ENCODE peak calls at places on chromosomes 16 and 17, in ten cellular contexts. One of them, this sample, is unnamed.

GRCh38 chr16:11165894-11166665 is 89.9 kb downstream of the SOCS1 start:
- DNase-seq in activated naive CD4-positive, alpha-beta T cell treated with anti-CD3 and anti-CD28 coated beads, Interleukin-2, amount 50 U/mL, for 16 hours: no peak
- DNase-seq in T-helper 22 cell: no peak
- DNase-seq in esophagus squamous epithelium: no peak
- DNase-seq in naive thymus-derived CD8-positive, alpha-beta T cell: no peak
- DNase-seq in GM18507: no peak
- DNase-seq in NCI-H1436: no peak
- DNase-seq in stimulated activated CD4-positive, alpha-beta T cell treated with anti-CD3 and anti-CD28 coated beads, Interleukin-15, amount 100 ng/mL, for 1 hour: no peak
- DNase-seq in activated CD8-positive, alpha-beta T cell treated with anti-CD3 and anti-CD28 coated beads for 36 hours: no peak
- DNase-seq in SW480: no peak
- DNase-seq in this sample: no peak

GRCh38 chr17:12765544-12765943 is 23.8 kb upstream of the ARHGAP44 start:
- DNase-seq in activated naive CD4-positive, alpha-beta T cell treated with anti-CD3 and anti-CD28 coated beads, Interleukin-2, amount 50 U/mL, for 16 hours: no peak
- DNase-seq in T-helper 22 cell: no peak
- DNase-seq in esophagus squamous epithelium: no peak
- DNase-seq in naive thymus-derived CD8-positive, alpha-beta T cell: no peak
- DNase-seq in GM18507: no peak
- DNase-seq in NCI-H1436: no peak
- DNase-seq in stimulated activated CD4-positive, alpha-beta T cell treated with anti-CD3 and anti-CD28 coated beads, Interleukin-15, amount 100 ng/mL, for 1 hour: no peak
- DNase-seq in activated CD8-positive, alpha-beta T cell treated with anti-CD3 and anti-CD28 coated beads for 36 hours: no peak
- DNase-seq in SW480: peak
- DNase-seq in this sample: no peak

GRCh38 chr17:32335647-32336046 is 6.3 kb downstream of the C17orf75 start:
- DNase-seq in activated naive CD4-positive, alpha-beta T cell treated with anti-CD3 and anti-CD28 coated beads, Interleukin-2, amount 50 U/mL, for 16 hours: no peak
- DNase-seq in T-helper 22 cell: no peak
- DNase-seq in esophagus squamous epithelium: no peak
- DNase-seq in naive thymus-derived CD8-positive, alpha-beta T cell: no peak
- DNase-seq in GM18507: no peak
- DNase-seq in NCI-H1436: no peak
- DNase-seq in stimulated activated CD4-positive, alpha-beta T cell treated with anti-CD3 and anti-CD28 coated beads, Interleukin-15, amount 100 ng/mL, for 1 hour: no peak
- DNase-seq in activated CD8-positive, alpha-beta T cell treated with anti-CD3 and anti-CD28 coated beads for 36 hours: no peak
- DNase-seq in SW480: no peak
- DNase-seq in this sample: no peak

GRCh38 chr17:59347975-59348391 is 16.5 kb downstream of the YPEL2 start:
- DNase-seq in activated naive CD4-positive, alpha-beta T cell treated with anti-CD3 and anti-CD28 coated beads, Interleukin-2, amount 50 U/mL, for 16 hours: no peak
- DNase-seq in T-helper 22 cell: no peak
- DNase-seq in esophagus squamous epithelium: no peak
- DNase-seq in naive thymus-derived CD8-positive, alpha-beta T cell: no peak
- DNase-seq in GM18507: no peak
- DNase-seq in NCI-H1436: no peak
- DNase-seq in stimulated activated CD4-positive, alpha-beta T cell treated with anti-CD3 and anti-CD28 coated beads, Interleukin-15, amount 100 ng/mL, for 1 hour: no peak
- DNase-seq in activated CD8-positive, alpha-beta T cell treated with anti-CD3 and anti-CD28 coated beads for 36 hours: no peak
- DNase-seq in SW480: no peak
- DNase-seq in this sample: no peak

GRCh38 chr16:70740919-70741778 is 55.3 kb upstream of the MTSS2 start:
- DNase-seq in activated naive CD4-positive, alpha-beta T cell treated with anti-CD3 and anti-CD28 coated beads, Interleukin-2, amount 50 U/mL, for 16 hours: no peak
- DNase-seq in T-helper 22 cell: no peak
- DNase-seq in esophagus squamous epithelium: no peak
- DNase-seq in naive thymus-derived CD8-positive, alpha-beta T cell: peak
- DNase-seq in GM18507: no peak
- DNase-seq in NCI-H1436: no peak
- DNase-seq in stimulated activated CD4-positive, alpha-beta T cell treated with anti-CD3 and anti-CD28 coated beads, Interleukin-15, amount 100 ng/mL, for 1 hour: no peak
- DNase-seq in activated CD8-positive, alpha-beta T cell treated with anti-CD3 and anti-CD28 coated beads for 36 hours: peak
- DNase-seq in SW480: peak
- DNase-seq in this sample: no peak

GRCh38 chr17:10061131-10061581 is 137.2 kb downstream of the GAS7 start:
- DNase-seq in activated naive CD4-positive, alpha-beta T cell treated with anti-CD3 and anti-CD28 coated beads, Interleukin-2, amount 50 U/mL, for 16 hours: no peak
- DNase-seq in T-helper 22 cell: no peak
- DNase-seq in esophagus squamous epithelium: no peak
- DNase-seq in naive thymus-derived CD8-positive, alpha-beta T cell: no peak
- DNase-seq in GM18507: no peak
- DNase-seq in NCI-H1436: no peak
- DNase-seq in stimulated activated CD4-positive, alpha-beta T cell treated with anti-CD3 and anti-CD28 coated beads, Interleukin-15, amount 100 ng/mL, for 1 hour: no peak
- DNase-seq in activated CD8-positive, alpha-beta T cell treated with anti-CD3 and anti-CD28 coated beads for 36 hours: no peak
- DNase-seq in SW480: no peak
- DNase-seq in this sample: no peak

GRCh38 chr17:14165672-14166071 is 71.0 kb downstream of the CDRT15 start:
- DNase-seq in activated naive CD4-positive, alpha-beta T cell treated with anti-CD3 and anti-CD28 coated beads, Interleukin-2, amount 50 U/mL, for 16 hours: no peak
- DNase-seq in T-helper 22 cell: no peak
- DNase-seq in esophagus squamous epithelium: no peak
- DNase-seq in naive thymus-derived CD8-positive, alpha-beta T cell: no peak
- DNase-seq in GM18507: no peak
- DNase-seq in NCI-H1436: no peak
- DNase-seq in stimulated activated CD4-positive, alpha-beta T cell treated with anti-CD3 and anti-CD28 coated beads, Interleukin-15, amount 100 ng/mL, for 1 hour: no peak
- DNase-seq in activated CD8-positive, alpha-beta T cell treated with anti-CD3 and anti-CD28 coated beads for 36 hours: no peak
- DNase-seq in SW480: no peak
- DNase-seq in this sample: no peak

GRCh38 chr16:30699615-30700099 is 686 bp downstream of the SRCAP start:
- DNase-seq in activated naive CD4-positive, alpha-beta T cell treated with anti-CD3 and anti-CD28 coated beads, Interleukin-2, amount 50 U/mL, for 16 hours: no peak
- DNase-seq in T-helper 22 cell: no peak
- DNase-seq in esophagus squamous epithelium: no peak
- DNase-seq in naive thymus-derived CD8-positive, alpha-beta T cell: no peak
- DNase-seq in GM18507: no peak
- DNase-seq in NCI-H1436: no peak
- DNase-seq in stimulated activated CD4-positive, alpha-beta T cell treated with anti-CD3 and anti-CD28 coated beads, Interleukin-15, amount 100 ng/mL, for 1 hour: no peak
- DNase-seq in activated CD8-positive, alpha-beta T cell treated with anti-CD3 and anti-CD28 coated beads for 36 hours: no peak
- DNase-seq in SW480: no peak
- DNase-seq in this sample: no peak

GRCh38 chr17:7982171-7982570 is 20.2 kb upstream of the GUCY2D start:
- DNase-seq in activated naive CD4-positive, alpha-beta T cell treated with anti-CD3 and anti-CD28 coated beads, Interleukin-2, amount 50 U/mL, for 16 hours: no peak
- DNase-seq in T-helper 22 cell: no peak
- DNase-seq in esophagus squamous epithelium: no peak
- DNase-seq in naive thymus-derived CD8-positive, alpha-beta T cell: no peak
- DNase-seq in GM18507: no peak
- DNase-seq in NCI-H1436: no peak
- DNase-seq in stimulated activated CD4-positive, alpha-beta T cell treated with anti-CD3 and anti-CD28 coated beads, Interleukin-15, amount 100 ng/mL, for 1 hour: no peak
- DNase-seq in activated CD8-positive, alpha-beta T cell treated with anti-CD3 and anti-CD28 coated beads for 36 hours: no peak
- DNase-seq in SW480: no peak
- DNase-seq in this sample: no peak

GRCh38 chr17:31499771-31500554 is 108.5 kb downstream of the RAB11FIP4 start:
- DNase-seq in activated naive CD4-positive, alpha-beta T cell treated with anti-CD3 and anti-CD28 coated beads, Interleukin-2, amount 50 U/mL, for 16 hours: no peak
- DNase-seq in T-helper 22 cell: no peak
- DNase-seq in esophagus squamous epithelium: no peak
- DNase-seq in naive thymus-derived CD8-positive, alpha-beta T cell: no peak
- DNase-seq in GM18507: no peak
- DNase-seq in NCI-H1436: no peak
- DNase-seq in stimulated activated CD4-positive, alpha-beta T cell treated with anti-CD3 and anti-CD28 coated beads, Interleukin-15, amount 100 ng/mL, for 1 hour: no peak
- DNase-seq in activated CD8-positive, alpha-beta T cell treated with anti-CD3 and anti-CD28 coated beads for 36 hours: peak
- DNase-seq in SW480: peak
- DNase-seq in this sample: no peak

GRCh38 chr16:53792161-53792951 is 88.4 kb downstream of the FTO start:
- DNase-seq in activated naive CD4-positive, alpha-beta T cell treated with anti-CD3 and anti-CD28 coated beads, Interleukin-2, amount 50 U/mL, for 16 hours: no peak
- DNase-seq in T-helper 22 cell: no peak
- DNase-seq in esophagus squamous epithelium: no peak
- DNase-seq in naive thymus-derived CD8-positive, alpha-beta T cell: no peak
- DNase-seq in GM18507: no peak
- DNase-seq in NCI-H1436: no peak
- DNase-seq in stimulated activated CD4-positive, alpha-beta T cell treated with anti-CD3 and anti-CD28 coated beads, Interleukin-15, amount 100 ng/mL, for 1 hour: no peak
- DNase-seq in activated CD8-positive, alpha-beta T cell treated with anti-CD3 and anti-CD28 coated beads for 36 hours: no peak
- DNase-seq in SW480: no peak
- DNase-seq in this sample: no peak

This sample was measured in NCI-H2171.